ENCODE peak calls at places on chromosomes 11 and 22, in eight cellular contexts. D, Q, H, M, X, C, A and Y are unnamed samples.

GRCh38 chr11:14644396-14645246 is 1.0 kb downstream of the PDE3B start:
- DNase-seq in D (peak; percentile 20), Q (peak; percentile 68), H (no peak), M (peak; percentile 45), X (peak; percentile 41), C (peak; percentile 35), A (peak; percentile 25), Y (peak; percentile 62)

GRCh38 chr11:71485063-71485399 is 32.0 kb downstream of the NADSYN1 start:
- DNase-seq in D (no peak), Q (no peak), H (no peak), M (no peak), X (no peak), C (no peak), A (no peak), Y (no peak)

GRCh38 chr22:49274754-49275380 is 552.8 kb downstream of the BRD1 start:
- DNase-seq in D (no peak), Q (no peak), H (no peak), M (no peak), X (no peak), C (no peak), A (no peak), Y (no peak)

GRCh38 chr11:33893711-33894401 is 2.0 kb upstream of the LMO2 start:
- DNase-seq in D (peak; percentile 71), Q (no peak), H (no peak), M (no peak), X (peak; percentile 86), C (no peak), A (peak; percentile 29), Y (no peak)

GRCh38 chr11:93895106-93895862 is 44.9 kb upstream of the VSTM5 start:
- DNase-seq in D (peak; percentile 75), Q (peak; percentile 93), H (no peak), M (peak; percentile 32), X (peak; percentile 84), C (peak; percentile 16), A (peak; percentile 80), Y (peak; percentile 26)

GRCh38 chr11:31803813-31804438 is 7.2 kb downstream of the PAX6 start:
- DNase-seq in D (no peak), Q (peak; percentile 71), H (no peak), M (no peak), X (no peak), C (peak; percentile 14), A (no peak), Y (peak; percentile 11)

GRCh38 chr11:3815882-3816281 is 7.5 kb downstream of the PGAP2 start:
- DNase-seq in D (no peak), Q (no peak), H (no peak), M (no peak), X (no peak), C (no peak), A (no peak), Y (no peak)

GRCh38 chr11:70111269-70112016 is 33.3 kb downstream of the ANO1 start:
- DNase-seq in D (peak; percentile 33), Q (peak; percentile 43), H (no peak), M (peak; percentile 17), X (peak; percentile 67), C (peak; percentile 12), A (peak; percentile 60), Y (peak; percentile 80)

GRCh38 chr11:92383430-92383829 is 158.8 kb downstream of the FAT3 start:
- DNase-seq in D (peak; percentile 12), Q (no peak), H (peak; percentile 43), M (no peak), X (peak; percentile 13), C (no peak), A (peak; percentile 52), Y (no peak)

GRCh38 chr22:19228174-19228573 is 49.6 kb upstream of the SLC25A1 start:
- DNase-seq in D (no peak), Q (no peak), H (no peak), M (no peak), X (no peak), C (no peak), A (no peak), Y (no peak)

GRCh38 chr11:12963789-12964536 is 45.2 kb upstream of the RASSF10 start:
- DNase-seq in D (peak; percentile 67), Q (peak; percentile 88), H (no peak), M (peak; percentile 84), X (peak; percentile 73), C (peak; percentile 81), A (peak; percentile 68), Y (peak; percentile 84)

GRCh38 chr11:61533401-61533800 is 24.9 kb downstream of the LRRC10B start:
- DNase-seq in D (no peak), Q (no peak), H (no peak), M (no peak), X (no peak), C (no peak), A (no peak), Y (no peak)

GRCh38 chr11:114846040-114846791 is 167.9 kb downstream of the NXPE2 start:
- DNase-seq in D (no peak), Q (no peak), H (no peak), M (no peak), X (peak; percentile 3), C (no peak), A (no peak), Y (no peak)

GRCh38 chr11:14773755-14774154 is 118.3 kb downstream of the CYP2R1 start:
- DNase-seq in D (peak; percentile 37), Q (peak; percentile 80), H (no peak), M (peak; percentile 2), X (peak; percentile 64), C (no peak), A (peak; percentile 36), Y (no peak)

DNA sequence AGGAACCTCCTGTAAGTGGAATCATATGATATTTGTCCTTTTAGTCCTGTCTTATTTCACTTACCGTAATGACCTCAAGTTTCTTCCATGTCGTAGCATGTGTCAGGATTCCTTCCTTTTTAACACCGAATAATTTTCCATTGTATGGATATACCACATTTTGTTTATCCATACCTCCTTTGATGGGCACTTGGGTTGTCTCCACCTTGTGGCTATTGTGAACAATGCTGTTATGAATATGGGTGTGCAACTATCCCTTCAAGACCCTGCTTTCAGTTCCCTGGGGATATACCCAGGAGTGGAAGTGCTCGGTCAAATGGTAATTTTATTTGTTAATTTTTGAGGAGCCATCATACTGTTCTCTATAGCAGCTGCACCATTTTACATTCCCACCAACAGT is 244.9 kb upstream of the BLID start:
- DNase-seq in D (no peak), Q (no peak), H (no peak), M (no peak), X (no peak), C (no peak), A (no peak), Y (no peak)
- TF ChIP-seq CTCF in D (peak; percentile 10), Q (peak; percentile 12), H (no peak), M (no peak), X (no peak), C (peak; percentile 14), A (no peak), Y (no peak)

GRCh38 chr11:27720277-27720830 is 20.1 kb upstream of the BDNF start:
- DNase-seq in D (peak; percentile 72), Q (peak; percentile 96), H (no peak), M (peak; percentile 67), X (peak; percentile 78), C (peak; percentile 65), A (peak; percentile 67), Y (peak; percentile 90)
- TF ChIP-seq CTCF in D (peak; percentile 32), Q (no peak), H (peak; percentile 28), M (no peak), X (peak; percentile 38), C (peak; percentile 59), A (peak; percentile 32), Y (peak; percentile 29)

GRCh38 chr11:106156290-106156937 is 79.0 kb downstream of the AASDHPPT start:
- DNase-seq in D (peak; percentile 94), Q (peak; percentile 72), H (peak; percentile 43), M (peak; percentile 14), X (peak; percentile 93), C (peak; percentile 12), A (peak; percentile 91), Y (peak; percentile 8)

GRCh38 chr11:106152824-106153223 is 75.4 kb downstream of the AASDHPPT start:
- DNase-seq in D (peak; percentile 13), Q (no peak), H (no peak), M (no peak), X (peak; percentile 4), C (no peak), A (peak; percentile 43), Y (no peak)

GRCh38 chr11:106152013-106152412 is 74.6 kb downstream of the AASDHPPT start:
- DNase-seq in D (peak; percentile 36), Q (peak; percentile 51), H (no peak), M (peak; percentile 0), X (peak; percentile 57), C (no peak), A (peak; percentile 37), Y (no peak)
- TF ChIP-seq CTCF in D (peak; percentile 26), Q (peak; percentile 53), H (peak; percentile 18), M (no peak), X (peak; percentile 17), C (peak; percentile 27), A (no peak), Y (no peak)

GRCh38 chr11:1155274-1155693 is 2.5 kb upstream of the MUC5AC start:
- DNase-seq in D (no peak), Q (no peak), H (no peak), M (no peak), X (no peak), C (no peak), A (peak; percentile 28), Y (no peak)

GRCh38 chr11:1152316-1153104 is 5.2 kb upstream of the MUC5AC start:
- DNase-seq in D (peak; percentile 17), Q (no peak), H (peak; percentile 52), M (peak; percentile 87), X (peak; percentile 54), C (no peak), A (peak; percentile 66), Y (no peak)

GRCh38 chr11:1151366-1152315 is 6.1 kb upstream of the MUC5AC start:
- DNase-seq in D (no peak), Q (no peak), H (no peak), M (peak; percentile 60), X (no peak), C (no peak), A (no peak), Y (no peak)

GRCh38 chr11:1153951-1154487 is 3.7 kb upstream of the MUC5AC start:
- DNase-seq in D (peak; percentile 91), Q (no peak), H (peak; percentile 86), M (peak; percentile 93), X (peak; percentile 93), C (no peak), A (peak; percentile 97), Y (no peak)

DNA sequence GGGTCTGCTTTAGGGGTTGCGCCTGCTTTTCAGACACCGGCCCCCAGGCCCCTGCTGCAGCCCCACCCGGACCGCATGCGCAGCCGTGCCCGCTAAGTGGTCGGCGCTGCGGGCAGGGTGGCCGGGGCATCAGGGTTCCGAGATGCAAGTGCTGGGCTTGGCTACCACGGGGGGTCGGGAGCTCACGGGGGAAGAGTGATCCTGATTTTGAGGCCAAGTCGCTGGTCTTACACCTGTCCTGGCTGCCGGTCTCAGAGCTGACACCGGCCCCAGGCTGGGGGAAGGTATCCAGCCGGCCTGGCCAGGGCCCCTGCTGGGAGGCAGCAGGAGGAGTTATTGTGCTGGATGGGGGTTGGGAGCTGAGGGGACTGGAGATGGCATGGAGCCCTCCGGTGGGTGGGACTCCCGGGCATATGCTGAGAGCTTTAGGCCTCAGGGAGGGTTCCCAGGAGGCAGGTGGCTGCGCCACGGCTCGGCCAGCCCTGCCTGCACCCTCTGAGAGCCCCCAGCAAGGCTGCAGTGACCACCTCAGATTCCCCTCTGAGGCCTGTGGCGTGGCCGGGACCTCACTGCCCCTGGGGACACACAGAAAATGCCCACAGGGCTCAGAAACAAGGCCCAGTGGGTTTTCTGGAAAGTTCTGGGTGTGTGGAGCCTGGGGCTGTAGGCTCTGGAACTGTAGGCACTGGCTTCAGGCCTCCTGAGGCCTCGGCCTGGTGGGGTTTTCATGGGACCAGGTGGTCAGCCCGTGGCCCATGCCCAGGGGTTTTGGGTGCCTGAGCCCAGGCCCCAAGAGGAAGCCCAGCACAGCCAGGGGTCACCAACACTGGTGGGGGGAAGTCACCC is 4.4 kb upstream of the MUC5AC start:
- DNase-seq in D (no peak), Q (no peak), H (no peak), M (peak; percentile 72), X (no peak), C (no peak), A (no peak), Y (no peak)
- TF ChIP-seq CTCF in D (no peak), Q (no peak), H (no peak), M (no peak), X (no peak), C (no peak), A (no peak), Y (no peak)